ENCODE peak calls at places on chromosome 16, in seven cellular contexts. O is neural crest cell, M is astrocyte of the spinal cord, R is esophagus muscularis mucosa, I is fibroblast of lung, S is right atrium auricular region, J is Peyer's patch. H is an unnamed sample.

GRCh38 chr16:78113258-78113657 is 13.8 kb downstream of the WWOX start:
- DNase-seq in I (no peak), R (no peak), M (no peak), O (no peak), S (peak), J (no peak), H (no peak)

GRCh38 chr16:8946544-8946943 is 17.2 kb downstream of the USP7 start:
- DNase-seq in M (no peak), R (no peak), I (no peak), O (no peak), S (no peak), J (no peak), H (no peak)

GRCh38 chr16:27154573-27155521 is 48.5 kb upstream of the KDM8 start:
- DNase-seq in M (peak), O (peak), R (no peak), J (peak), S (no peak), I (peak), H (no peak)

GRCh38 chr16:67458121-67458641 is 22.8 kb downstream of the ATP6V0D1 start:
- DNase-seq in J (no peak), S (no peak), R (no peak), O (no peak), I (no peak), M (no peak), H (no peak)

GRCh38 chr16:67088551-67088950 is 21.2 kb upstream of the PHAF1 start:
- DNase-seq in R (no peak), J (no peak), M (no peak), S (no peak), I (no peak), O (no peak), H (no peak)

GRCh38 chr16:15949210-15950166 is at the start of gene ABCC1:
- DNase-seq in S (no peak), O (peak), I (peak), J (peak), R (no peak), M (no peak), H (no peak)

GRCh38 chr16:29825145-29826044 is 5.1 kb downstream of the MVP start:
- DNase-seq in J (peak), I (peak), S (peak), M (peak), R (no peak), O (no peak), H (no peak)

GRCh38 chr16:9013508-9013864 is 49.8 kb upstream of the USP7 start:
- DNase-seq in R (no peak), M (no peak), J (no peak), S (no peak), O (no peak), I (no peak), H (no peak)

GRCh38 chr16:56343661-56344517 is 81.5 kb downstream of the AMFR start:
- DNase-seq in I (no peak), O (no peak), R (no peak), M (no peak), S (no peak), J (no peak), H (no peak)

GRCh38 chr16:29852654-29853053 is 10.4 kb downstream of the CDIPT start:
- DNase-seq in S (peak), M (no peak), J (no peak), O (no peak), I (peak), R (no peak), H (peak)

GRCh38 chr16:68689921-68690320 is 44.8 kb downstream of the CDH3 start:
- DNase-seq in O (no peak), R (no peak), M (no peak), J (no peak), I (no peak), S (no peak), H (no peak)

GRCh38 chr16:25155553-25156460 is 44.3 kb downstream of the LCMT1 start:
- DNase-seq in S (no peak), M (peak), O (no peak), R (no peak), J (no peak), I (peak), H (no peak)

GRCh38 chr16:5025171-5025632 is 8.5 kb downstream of the NAGPA start:
- DNase-seq in S (no peak), R (no peak), I (no peak), O (peak), M (no peak), J (peak), H (no peak)

GRCh38 chr16:69711115-69711740 is 15.1 kb downstream of the NQO1 start:
- DNase-seq in S (no peak), M (peak), I (peak), O (no peak), R (peak), J (peak), H (no peak)

GRCh38 chr16:70302745-70303144 is 3.8 kb downstream of the DDX19B start:
- DNase-seq in S (no peak), R (no peak), J (no peak), I (no peak), M (no peak), O (no peak), H (no peak)

GRCh38 chr16:76389126-76389525 is 111.9 kb downstream of the CNTNAP4 start:
- DNase-seq in M (no peak), I (peak), S (no peak), R (no peak), J (no peak), O (no peak), H (no peak)

GRCh38 chr16:14098081-14098480 is 27.0 kb downstream of the MRTFB start:
- DNase-seq in J (no peak), M (no peak), I (peak), O (no peak), S (no peak), R (no peak), H (no peak)

GRCh38 chr16:14961405-14962186 is 13.2 kb upstream of the PDXDC1 start:
- DNase-seq in O (no peak), M (no peak), S (no peak), J (no peak), R (no peak), I (no peak), H (no peak)

GRCh38 chr16:30829130-30830071 is 42.4 kb upstream of the ZNF629 start:
- DNase-seq in O (no peak), J (peak), R (no peak), M (no peak), S (no peak), I (peak), H (no peak)

GRCh38 chr16:67660564-67661028 is at the start of gene PARD6A:
- DNase-seq in R (peak), I (peak), S (peak), O (peak), M (peak), J (peak), H (peak)

GRCh38 chr16:78230832-78231231 is 131.4 kb downstream of the WWOX start:
- DNase-seq in R (peak), I (peak), O (no peak), M (peak), S (no peak), J (no peak), H (no peak)

GRCh38 chr16:71807905-71808592 is 585 bp downstream of the AP1G1 start:
- DNase-seq in J (peak), O (no peak), I (peak), S (no peak), R (peak), M (peak), H (no peak)

GRCh38 chr16:77212736-77213541 is 13.7 kb downstream of the SYCE1L start:
- DNase-seq in S (peak), M (peak), O (peak), R (no peak), J (peak), I (peak), H (no peak)

GRCh38 chr16:67396159-67396774 is 3.0 kb upstream of the TPPP3 start:
- DNase-seq in R (no peak), J (peak), M (peak), S (peak), O (peak), I (peak), H (no peak)

GRCh38 chr16:8864480-8864879 is 4.3 kb downstream of the CARHSP1 start:
- DNase-seq in R (no peak), J (no peak), S (no peak), I (no peak), M (no peak), O (no peak), H (no peak)

GRCh38 chr16:14572535-14572934 is 57.5 kb downstream of the PARN start:
- DNase-seq in R (no peak), O (no peak), I (no peak), J (no peak), M (no peak), S (no peak), H (no peak)

GRCh38 chr16:71727545-71728324 is 3.2 kb upstream of the PHLPP2 start:
- DNase-seq in M (no peak), R (no peak), J (no peak), I (no peak), O (no peak), S (no peak), H (no peak)

DNA sequence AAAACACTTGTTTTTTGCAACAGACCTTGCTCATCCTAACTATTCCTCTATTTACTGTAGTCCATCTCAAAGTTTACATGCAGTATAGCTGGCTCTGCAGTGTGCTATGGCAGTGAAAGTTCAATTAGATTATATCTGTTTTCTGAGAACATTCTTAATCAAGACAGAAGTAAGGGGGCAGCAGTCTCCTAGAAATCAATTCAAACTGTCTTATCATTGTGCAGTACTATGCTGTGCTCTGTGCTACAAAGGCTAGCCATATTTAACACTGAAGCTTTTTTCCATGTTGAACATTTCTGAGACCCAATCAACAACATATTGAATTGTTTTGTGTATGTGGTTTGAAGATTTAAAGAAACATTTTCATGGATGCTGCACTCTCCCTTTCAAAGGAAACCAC is 11.4 kb downstream of the NETO2 start:
- DNase-seq in R (no peak), I (peak), O (no peak), M (peak), J (no peak), S (no peak), H (no peak)
- TF ChIP-seq CTCF in R (no peak), I (no peak), O (no peak), M (no peak), J (no peak), S (no peak), H (no peak)

GRCh38 chr16:85126731-85127662 is 14.7 kb upstream of the CIBAR2 start:
- DNase-seq in J (no peak), S (no peak), M (peak), R (no peak), O (no peak), I (peak), H (peak)
- TF ChIP-seq CTCF in J (no peak), S (no peak), M (no peak), R (no peak), O (no peak), I (no peak), H (no peak)

GRCh38 chr16:17382949-17383348 is 87.8 kb downstream of the XYLT1 start:
- DNase-seq in I (no peak), M (no peak), O (no peak), S (no peak), R (no peak), J (peak), H (no peak)

GRCh38 chr16:17380613-17381012 is 90.1 kb downstream of the XYLT1 start:
- DNase-seq in R (no peak), M (peak), I (peak), O (no peak), S (no peak), J (peak), H (no peak)

GRCh38 chr16:17382514-17382913 is 88.2 kb downstream of the XYLT1 start:
- DNase-seq in I (no peak), S (no peak), J (no peak), M (no peak), R (no peak), O (no peak), H (no peak)

GRCh38 chr16:17379121-17379571 is 91.6 kb downstream of the XYLT1 start:
- DNase-seq in R (no peak), J (peak), M (peak), I (peak), O (no peak), S (no peak), H (no peak)

GRCh38 chr16:17381784-17382183 is 89.0 kb downstream of the XYLT1 start:
- DNase-seq in J (peak), R (no peak), S (no peak), I (no peak), M (no peak), O (no peak), H (no peak)
- TF ChIP-seq CTCF in J (no peak), R (no peak), S (no peak), I (no peak), M (no peak), O (no peak), H (no peak)

GRCh38 chr16:84749072-84749471 is 49.3 kb downstream of the USP10 start:
- DNase-seq in R (no peak), J (no peak), I (no peak), S (no peak), M (no peak), O (no peak), H (no peak)
- TF ChIP-seq CTCF in R (no peak), J (no peak), I (no peak), S (no peak), M (no peak), O (no peak), H (no peak)

GRCh38 chr16:20302389-20302788 is 24.9 kb downstream of the GP2 start:
- DNase-seq in M (no peak), I (no peak), J (no peak), S (no peak), O (no peak), R (no peak), H (no peak)

GRCh38 chr16:20303012-20303411 is 24.3 kb downstream of the GP2 start:
- DNase-seq in O (no peak), M (no peak), S (no peak), R (no peak), I (no peak), J (no peak), H (no peak)

GRCh38 chr16:20298452-20298851 is 28.9 kb downstream of the GP2 start:
- DNase-seq in R (no peak), J (no peak), O (no peak), S (no peak), M (no peak), I (no peak), H (no peak)

GRCh38 chr16:20301840-20302239 is 25.5 kb downstream of the GP2 start:
- DNase-seq in I (no peak), M (no peak), J (no peak), S (no peak), R (no peak), O (no peak), H (no peak)

DNA sequence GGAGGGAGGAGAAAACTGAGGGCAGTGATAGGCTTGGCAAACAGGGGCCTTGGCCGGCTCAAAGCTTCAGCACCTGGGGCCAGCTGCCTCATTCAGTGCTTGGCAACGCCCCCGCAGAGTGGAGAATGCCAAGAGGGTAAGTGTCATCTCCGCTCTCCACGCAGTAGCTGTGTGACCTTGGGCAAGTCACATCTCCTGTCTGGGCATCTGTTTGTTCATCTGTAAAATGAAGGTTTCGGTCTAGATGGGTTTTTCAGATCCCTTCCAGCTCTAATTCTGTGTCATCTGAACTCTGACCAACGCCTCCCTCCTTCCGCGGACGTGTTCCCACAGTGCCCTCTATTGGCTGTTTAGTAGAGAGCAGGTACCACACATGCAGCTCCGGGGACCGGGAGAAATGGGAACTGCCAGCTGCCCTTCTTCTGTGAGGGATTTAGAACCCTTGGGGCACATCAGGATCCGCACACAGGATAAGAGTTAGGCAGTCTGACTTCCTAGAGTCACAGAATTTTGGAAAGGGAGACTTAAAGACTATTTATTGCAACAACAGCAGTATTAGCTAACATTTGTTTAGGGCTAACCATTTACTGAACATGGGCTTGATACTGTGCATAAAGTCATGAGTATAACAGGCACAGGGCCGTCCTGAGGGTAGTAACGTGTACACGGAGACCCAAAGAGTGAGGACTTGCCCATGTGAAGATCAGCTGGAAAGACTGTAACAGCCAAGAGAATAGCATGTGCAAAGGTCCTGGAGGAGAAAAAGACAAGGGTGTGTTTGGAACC is 26.8 kb downstream of the GP2 start:
- DNase-seq in O (peak), I (peak), J (peak), R (no peak), M (peak), S (peak), H (peak)
- TF ChIP-seq CTCF in O (peak), I (peak), J (peak), R (peak), M (peak), S (peak), H (peak)

GRCh38 chr16:743794-744500 is 3.1 kb upstream of the CIAO3 start:
- DNase-seq in M (no peak), J (no peak), R (no peak), I (no peak), S (no peak), O (no peak), H (no peak)
- TF ChIP-seq CTCF in M (peak), J (no peak), R (no peak), I (no peak), S (no peak), O (peak), H (no peak)

DNA sequence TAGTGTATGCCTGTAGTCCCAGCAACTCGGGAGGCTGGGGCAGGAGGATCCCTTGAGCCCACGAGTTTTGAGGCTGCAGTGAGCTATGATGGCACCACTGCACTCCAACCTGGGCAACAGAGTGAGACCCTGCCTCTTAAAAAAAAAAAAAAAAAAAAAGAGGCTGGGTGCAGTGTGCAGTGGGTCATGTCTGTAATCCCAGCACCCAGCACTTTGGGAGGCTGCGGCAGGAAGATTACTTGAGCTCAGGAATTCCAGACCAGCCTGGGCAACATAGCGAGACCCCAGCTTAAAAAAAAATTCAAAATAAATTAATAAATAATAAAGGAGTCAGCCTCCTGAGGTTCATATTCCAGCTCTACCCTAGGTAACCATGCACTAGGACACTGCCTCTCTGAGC is 9.6 kb upstream of the CNOT1 start:
- DNase-seq in S (no peak), O (no peak), I (no peak), R (no peak), J (no peak), M (no peak), H (no peak)
- TF ChIP-seq CTCF in S (no peak), O (no peak), I (no peak), R (no peak), J (no peak), M (no peak), H (no peak)

DNA sequence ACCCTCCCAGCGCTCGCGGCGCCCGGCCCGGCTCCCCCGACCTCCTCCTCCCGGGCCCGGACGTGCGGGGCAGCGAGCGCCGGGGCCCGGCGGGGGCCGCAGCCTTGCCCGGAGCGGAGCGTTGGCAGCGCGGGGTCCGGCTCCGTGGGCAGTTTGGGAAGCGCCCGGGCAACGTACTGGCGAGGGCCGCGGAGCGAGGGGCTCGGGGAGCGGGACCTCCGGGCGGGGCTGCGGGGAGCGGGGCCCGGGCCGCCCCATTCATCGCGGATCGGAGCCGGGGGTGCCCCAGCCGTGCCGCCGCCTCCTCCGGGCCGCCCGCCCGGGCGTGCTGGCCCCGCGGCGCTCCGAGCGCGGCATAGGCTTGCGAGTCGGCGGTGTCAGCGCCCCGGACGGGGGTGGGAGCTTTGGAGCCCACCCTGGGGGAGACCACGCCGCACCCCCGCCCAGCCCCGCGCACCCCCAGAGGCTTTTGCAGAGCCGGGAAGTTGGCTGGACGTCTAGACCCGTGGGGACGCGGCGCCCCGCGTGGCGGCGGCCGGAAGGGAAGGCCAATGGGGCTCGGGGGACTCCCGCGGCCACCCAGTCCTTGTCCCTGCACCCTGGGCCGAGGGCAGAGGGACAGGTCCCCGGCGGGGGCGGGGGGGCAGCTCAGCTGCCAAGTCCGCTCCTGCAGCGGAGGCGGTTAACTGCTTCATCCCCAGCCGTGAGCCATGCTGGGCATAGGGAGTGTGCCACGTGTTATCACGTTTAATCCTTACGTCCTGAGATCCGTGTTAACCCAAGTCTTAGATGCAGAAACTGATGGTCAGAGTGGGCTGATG is 852 bp downstream of the ZNF469 start:
- DNase-seq in I (peak), O (peak), R (no peak), M (peak), S (no peak), J (no peak), H (peak)
- TF ChIP-seq CTCF in I (peak), O (peak), R (peak), M (peak), S (peak), J (peak), H (peak)

DNA sequence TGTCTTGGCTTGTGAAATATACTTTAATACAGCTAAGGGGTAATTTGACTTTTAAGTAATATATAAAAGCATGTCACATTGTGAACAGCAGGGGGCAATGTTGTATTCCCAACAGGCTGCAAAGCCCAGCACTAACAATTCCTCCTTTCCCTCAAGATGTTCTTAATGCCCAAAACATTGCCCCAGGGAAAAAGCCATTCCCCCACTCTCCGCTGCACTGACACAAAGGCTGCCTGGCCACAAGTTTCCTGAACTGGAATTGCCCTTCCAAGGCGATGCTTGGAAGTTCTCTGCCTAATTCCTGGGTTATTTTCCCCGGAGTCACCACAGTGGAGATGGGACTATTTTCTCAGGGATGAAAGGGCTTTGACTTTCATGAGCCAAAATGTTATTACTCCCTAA is 27.2 kb downstream of the CLEC16A start:
- DNase-seq in M (peak), S (no peak), J (peak), O (peak), R (no peak), I (peak), H (peak)
- TF ChIP-seq CTCF in M (peak), S (peak), J (peak), O (peak), R (peak), I (peak), H (peak)

H was measured in AG09319.